ENCODE peak calls at places on chromosomes 1 and 21, in five cellular contexts. One of them, this sample, is unnamed.

GRCh38 chr1:100358210-100358609 is 5.9 kb downstream of the CDC14A start:
- DNase-seq in stimulated activated CD8-positive, alpha-beta memory T cell treated with anti-CD3 and anti-CD28 coated beads, Interleukin-4, amount 100 ng/mL, for 4 hours: no peak
- DNase-seq in activated CD4-positive, alpha-beta T cell treated with anti-CD3 and anti-CD28 coated beads for 24 hours: no peak
- DNase-seq in adipocyte: peak
- DNase-seq in CD4-positive, alpha-beta T cell: peak
- DNase-seq in this sample: no peak

GRCh38 chr1:98049370-98050115 is 128.7 kb upstream of the DPYD start:
- DNase-seq in stimulated activated CD8-positive, alpha-beta memory T cell treated with anti-CD3 and anti-CD28 coated beads, Interleukin-4, amount 100 ng/mL, for 4 hours: no peak
- DNase-seq in CD4-positive, alpha-beta T cell: no peak
- DNase-seq in activated CD4-positive, alpha-beta T cell treated with anti-CD3 and anti-CD28 coated beads for 24 hours: no peak
- DNase-seq in adipocyte: peak
- DNase-seq in this sample: no peak

GRCh38 chr21:41396452-41397107 is 29.5 kb upstream of the MX1 start:
- DNase-seq in activated CD4-positive, alpha-beta T cell treated with anti-CD3 and anti-CD28 coated beads for 24 hours: no peak
- DNase-seq in CD4-positive, alpha-beta T cell: no peak
- DNase-seq in stimulated activated CD8-positive, alpha-beta memory T cell treated with anti-CD3 and anti-CD28 coated beads, Interleukin-4, amount 100 ng/mL, for 4 hours: no peak
- DNase-seq in adipocyte: peak
- DNase-seq in this sample: no peak

GRCh38 chr1:202084791-202085681 is 37.7 kb upstream of the GPR37L1 start:
- DNase-seq in activated CD4-positive, alpha-beta T cell treated with anti-CD3 and anti-CD28 coated beads for 24 hours: no peak
- DNase-seq in stimulated activated CD8-positive, alpha-beta memory T cell treated with anti-CD3 and anti-CD28 coated beads, Interleukin-4, amount 100 ng/mL, for 4 hours: no peak
- DNase-seq in adipocyte: no peak
- DNase-seq in CD4-positive, alpha-beta T cell: no peak
- DNase-seq in this sample: no peak

GRCh38 chr1:78884685-78885452 is 121.7 kb downstream of the ADGRL4 start:
- DNase-seq in activated CD4-positive, alpha-beta T cell treated with anti-CD3 and anti-CD28 coated beads for 24 hours: no peak
- DNase-seq in adipocyte: peak
- DNase-seq in CD4-positive, alpha-beta T cell: no peak
- DNase-seq in stimulated activated CD8-positive, alpha-beta memory T cell treated with anti-CD3 and anti-CD28 coated beads, Interleukin-4, amount 100 ng/mL, for 4 hours: no peak
- DNase-seq in this sample: no peak

GRCh38 chr1:231663211-231663792 is 36.7 kb downstream of the DISC1 start:
- DNase-seq in adipocyte: peak
- DNase-seq in activated CD4-positive, alpha-beta T cell treated with anti-CD3 and anti-CD28 coated beads for 24 hours: no peak
- DNase-seq in stimulated activated CD8-positive, alpha-beta memory T cell treated with anti-CD3 and anti-CD28 coated beads, Interleukin-4, amount 100 ng/mL, for 4 hours: no peak
- DNase-seq in CD4-positive, alpha-beta T cell: no peak
- DNase-seq in this sample: no peak

GRCh38 chr1:204404629-204405028 is 7.0 kb downstream of the PPP1R15B start:
- DNase-seq in adipocyte: no peak
- DNase-seq in CD4-positive, alpha-beta T cell: no peak
- DNase-seq in stimulated activated CD8-positive, alpha-beta memory T cell treated with anti-CD3 and anti-CD28 coated beads, Interleukin-4, amount 100 ng/mL, for 4 hours: no peak
- DNase-seq in activated CD4-positive, alpha-beta T cell treated with anti-CD3 and anti-CD28 coated beads for 24 hours: no peak
- DNase-seq in this sample: no peak

GRCh38 chr1:193183019-193183643 is 3.3 kb downstream of the B3GALT2 start:
- DNase-seq in stimulated activated CD8-positive, alpha-beta memory T cell treated with anti-CD3 and anti-CD28 coated beads, Interleukin-4, amount 100 ng/mL, for 4 hours: no peak
- DNase-seq in CD4-positive, alpha-beta T cell: no peak
- DNase-seq in adipocyte: peak
- DNase-seq in activated CD4-positive, alpha-beta T cell treated with anti-CD3 and anti-CD28 coated beads for 24 hours: no peak
- DNase-seq in this sample: no peak

GRCh38 chr1:230825804-230826160 is 42.5 kb downstream of the C1orf198 start:
- DNase-seq in activated CD4-positive, alpha-beta T cell treated with anti-CD3 and anti-CD28 coated beads for 24 hours: no peak
- DNase-seq in stimulated activated CD8-positive, alpha-beta memory T cell treated with anti-CD3 and anti-CD28 coated beads, Interleukin-4, amount 100 ng/mL, for 4 hours: no peak
- DNase-seq in adipocyte: no peak
- DNase-seq in CD4-positive, alpha-beta T cell: no peak
- DNase-seq in this sample: no peak

GRCh38 chr1:3869751-3870301 is 12.6 kb downstream of the DFFB start:
- DNase-seq in CD4-positive, alpha-beta T cell: no peak
- DNase-seq in activated CD4-positive, alpha-beta T cell treated with anti-CD3 and anti-CD28 coated beads for 24 hours: no peak
- DNase-seq in stimulated activated CD8-positive, alpha-beta memory T cell treated with anti-CD3 and anti-CD28 coated beads, Interleukin-4, amount 100 ng/mL, for 4 hours: no peak
- DNase-seq in adipocyte: no peak
- DNase-seq in this sample: no peak

GRCh38 chr1:181551249-181551648 is 67.9 kb downstream of the CACNA1E start:
- DNase-seq in CD4-positive, alpha-beta T cell: no peak
- DNase-seq in adipocyte: no peak
- DNase-seq in activated CD4-positive, alpha-beta T cell treated with anti-CD3 and anti-CD28 coated beads for 24 hours: no peak
- DNase-seq in stimulated activated CD8-positive, alpha-beta memory T cell treated with anti-CD3 and anti-CD28 coated beads, Interleukin-4, amount 100 ng/mL, for 4 hours: no peak
- DNase-seq in this sample: no peak

GRCh38 chr1:210234254-210234747 is 1.7 kb downstream of the SERTAD4 start:
- DNase-seq in adipocyte: no peak
- DNase-seq in activated CD4-positive, alpha-beta T cell treated with anti-CD3 and anti-CD28 coated beads for 24 hours: no peak
- DNase-seq in CD4-positive, alpha-beta T cell: no peak
- DNase-seq in stimulated activated CD8-positive, alpha-beta memory T cell treated with anti-CD3 and anti-CD28 coated beads, Interleukin-4, amount 100 ng/mL, for 4 hours: no peak
- DNase-seq in this sample: no peak

GRCh38 chr21:44082648-44083436 is 24.4 kb upstream of the PWP2 start:
- DNase-seq in CD4-positive, alpha-beta T cell: no peak
- DNase-seq in stimulated activated CD8-positive, alpha-beta memory T cell treated with anti-CD3 and anti-CD28 coated beads, Interleukin-4, amount 100 ng/mL, for 4 hours: no peak
- DNase-seq in adipocyte: no peak
- DNase-seq in activated CD4-positive, alpha-beta T cell treated with anti-CD3 and anti-CD28 coated beads for 24 hours: no peak
- DNase-seq in this sample: no peak

GRCh38 chr21:14095021-14095420 is 115.7 kb downstream of the LIPI start:
- DNase-seq in adipocyte: no peak
- DNase-seq in activated CD4-positive, alpha-beta T cell treated with anti-CD3 and anti-CD28 coated beads for 24 hours: no peak
- DNase-seq in CD4-positive, alpha-beta T cell: no peak
- DNase-seq in stimulated activated CD8-positive, alpha-beta memory T cell treated with anti-CD3 and anti-CD28 coated beads, Interleukin-4, amount 100 ng/mL, for 4 hours: no peak
- DNase-seq in this sample: no peak

GRCh38 chr1:91546876-91547275 is 46.2 kb downstream of the CDC7 start:
- DNase-seq in activated CD4-positive, alpha-beta T cell treated with anti-CD3 and anti-CD28 coated beads for 24 hours: no peak
- DNase-seq in stimulated activated CD8-positive, alpha-beta memory T cell treated with anti-CD3 and anti-CD28 coated beads, Interleukin-4, amount 100 ng/mL, for 4 hours: no peak
- DNase-seq in CD4-positive, alpha-beta T cell: no peak
- DNase-seq in adipocyte: no peak
- DNase-seq in this sample: no peak

GRCh38 chr1:212368073-212368484 is 46.6 kb downstream of the PACC1 start:
- DNase-seq in adipocyte: peak
- DNase-seq in CD4-positive, alpha-beta T cell: peak
- DNase-seq in activated CD4-positive, alpha-beta T cell treated with anti-CD3 and anti-CD28 coated beads for 24 hours: peak
- DNase-seq in stimulated activated CD8-positive, alpha-beta memory T cell treated with anti-CD3 and anti-CD28 coated beads, Interleukin-4, amount 100 ng/mL, for 4 hours: no peak
- DNase-seq in this sample: peak

GRCh38 chr1:41482001-41482765 is 2.3 kb downstream of the EDN2 start:
- DNase-seq in CD4-positive, alpha-beta T cell: no peak
- DNase-seq in activated CD4-positive, alpha-beta T cell treated with anti-CD3 and anti-CD28 coated beads for 24 hours: no peak
- DNase-seq in stimulated activated CD8-positive, alpha-beta memory T cell treated with anti-CD3 and anti-CD28 coated beads, Interleukin-4, amount 100 ng/mL, for 4 hours: no peak
- DNase-seq in adipocyte: no peak
- DNase-seq in this sample: no peak

GRCh38 chr1:226894826-226895225 is 24.4 kb downstream of the PSEN2 start:
- DNase-seq in adipocyte: no peak
- DNase-seq in CD4-positive, alpha-beta T cell: no peak
- DNase-seq in stimulated activated CD8-positive, alpha-beta memory T cell treated with anti-CD3 and anti-CD28 coated beads, Interleukin-4, amount 100 ng/mL, for 4 hours: no peak
- DNase-seq in activated CD4-positive, alpha-beta T cell treated with anti-CD3 and anti-CD28 coated beads for 24 hours: no peak
- DNase-seq in this sample: no peak

GRCh38 chr1:118247593-118247992 is 62.6 kb upstream of the SPAG17 start:
- DNase-seq in activated CD4-positive, alpha-beta T cell treated with anti-CD3 and anti-CD28 coated beads for 24 hours: no peak
- DNase-seq in adipocyte: peak
- DNase-seq in CD4-positive, alpha-beta T cell: no peak
- DNase-seq in stimulated activated CD8-positive, alpha-beta memory T cell treated with anti-CD3 and anti-CD28 coated beads, Interleukin-4, amount 100 ng/mL, for 4 hours: no peak
- DNase-seq in this sample: no peak

GRCh38 chr1:224338150-224338838 is 8.3 kb upstream of the NVL start:
- DNase-seq in CD4-positive, alpha-beta T cell: no peak
- DNase-seq in activated CD4-positive, alpha-beta T cell treated with anti-CD3 and anti-CD28 coated beads for 24 hours: no peak
- DNase-seq in stimulated activated CD8-positive, alpha-beta memory T cell treated with anti-CD3 and anti-CD28 coated beads, Interleukin-4, amount 100 ng/mL, for 4 hours: no peak
- DNase-seq in adipocyte: no peak
- DNase-seq in this sample: no peak

GRCh38 chr1:232306269-232306911 is 323.5 kb downstream of the SIPA1L2 start:
- DNase-seq in CD4-positive, alpha-beta T cell: no peak
- DNase-seq in adipocyte: no peak
- DNase-seq in activated CD4-positive, alpha-beta T cell treated with anti-CD3 and anti-CD28 coated beads for 24 hours: no peak
- DNase-seq in stimulated activated CD8-positive, alpha-beta memory T cell treated with anti-CD3 and anti-CD28 coated beads, Interleukin-4, amount 100 ng/mL, for 4 hours: no peak
- DNase-seq in this sample: no peak

GRCh38 chr1:94554611-94555010 is 13.1 kb upstream of the F3 start:
- DNase-seq in CD4-positive, alpha-beta T cell: no peak
- DNase-seq in stimulated activated CD8-positive, alpha-beta memory T cell treated with anti-CD3 and anti-CD28 coated beads, Interleukin-4, amount 100 ng/mL, for 4 hours: no peak
- DNase-seq in activated CD4-positive, alpha-beta T cell treated with anti-CD3 and anti-CD28 coated beads for 24 hours: no peak
- DNase-seq in adipocyte: no peak
- DNase-seq in this sample: no peak